ENCODE peak calls at places on chromosomes 4 and X, in five cellular contexts. N, O, X, V and R are unnamed samples.

GRCh38 chr4:182093431-182093831 is 149.8 kb upstream of the TENM3 start:
- DNase-seq in N (no peak), O (no peak), X (no peak), V (no peak), R (no peak)

GRCh38 chr4:87406462-87406861 is 15.5 kb upstream of the HSD17B11 start:
- DNase-seq in N (no peak), O (no peak), X (no peak), V (no peak), R (no peak)

GRCh38 chrX:153774576-153775292 is 6.1 kb upstream of the SRPK3 start:
- DNase-seq in N (no peak), O (no peak), X (no peak), V (no peak), R (no peak)

GRCh38 chr4:78197947-78198346 is 140.8 kb downstream of the FRAS1 start:
- DNase-seq in N (no peak), O (no peak), X (no peak), V (no peak), R (no peak)

GRCh38 chrX:45781901-45782553 is 581.4 kb upstream of the DIPK2B start:
- DNase-seq in N (peak; percentile 22), O (peak; percentile 18), X (no peak), V (no peak), R (no peak)

GRCh38 chr4:140012688-140013087 is 141.3 kb downstream of the MAML3 start:
- DNase-seq in N (peak; percentile 53), O (peak; percentile 82), X (peak; percentile 84), V (no peak), R (peak; percentile 80)

GRCh38 chr4:120691536-120691935 is 231.0 kb downstream of the PRDM5 start:
- DNase-seq in N (no peak), O (no peak), X (no peak), V (no peak), R (no peak)

GRCh38 chr4:186553717-186554116 is 1.6 kb downstream of the MTNR1A start:
- DNase-seq in N (no peak), O (peak; percentile 63), X (no peak), V (no peak), R (no peak)

GRCh38 chr4:159762672-159763071 is 659.8 kb downstream of the RAPGEF2 start:
- DNase-seq in N (no peak), O (no peak), X (no peak), V (no peak), R (no peak)

GRCh38 chrX:49930046-49930445 is 7.7 kb downstream of the CLCN5 start:
- DNase-seq in N (no peak), O (no peak), X (no peak), V (no peak), R (no peak)

GRCh38 chrX:124507276-124507675 is 160.9 kb downstream of the SH2D1A start:
- DNase-seq in N (no peak), O (no peak), X (no peak), V (no peak), R (no peak)

GRCh38 chr4:149785686-149786431 is 29.8 kb downstream of the IQCM start:
- DNase-seq in N (no peak), O (peak; percentile 39), X (no peak), V (no peak), R (no peak)

GRCh38 chr4:154314248-154314647 is 177.4 kb downstream of the DCHS2 start:
- DNase-seq in N (no peak), O (peak; percentile 43), X (peak; percentile 31), V (no peak), R (no peak)

GRCh38 chr4:84325625-84326024 is 173.5 kb downstream of the NKX6-1 start:
- DNase-seq in N (no peak), O (peak; percentile 44), X (no peak), V (no peak), R (no peak)

GRCh38 chr4:133316874-133317273 is 167.8 kb downstream of the PCDH10 start:
- DNase-seq in N (no peak), O (no peak), X (no peak), V (no peak), R (no peak)

GRCh38 chr4:8439914-8440490 is 521 bp downstream of the ACOX3 start:
- DNase-seq in N (peak; percentile 29), O (peak; percentile 14), X (no peak), V (no peak), R (no peak)

GRCh38 chr4:11343536-11343935 is 85.2 kb downstream of the HS3ST1 start:
- DNase-seq in N (no peak), O (peak; percentile 13), X (no peak), V (no peak), R (no peak)

GRCh38 chrX:884091-884490 is 253.5 kb downstream of the SHOX start:
- DNase-seq in N (no peak), O (no peak), X (no peak), V (no peak), R (no peak)

GRCh38 chr4:92521941-92522340 is 218.2 kb downstream of the GRID2 start:
- DNase-seq in N (no peak), O (no peak), X (no peak), V (no peak), R (no peak)
- H3K4me1 ChIP-seq in N (no peaks in the 10 kb centered on the region), O (peaks cover 70% of the 10 kb centered on the region), X (no peaks in the 10 kb centered on the region), V (no peaks in the 10 kb centered on the region), R (no peaks in the 10 kb centered on the region)

GRCh38 chr4:101019313-101019712 is 328.0 kb downstream of the PPP3CA start:
- DNase-seq in N (no peak), O (no peak), X (no peak), V (no peak), R (no peak)
- H3K4me1 ChIP-seq in N (no peaks in the 10 kb centered on the region), O (peaks cover 29% of the 10 kb centered on the region), X (no peaks in the 10 kb centered on the region), V (peaks cover 1% of the 10 kb centered on the region), R (peaks cover 12% of the 10 kb centered on the region)

GRCh38 chrX:105635794-105636193 is 186.5 kb upstream of the NRK start:
- DNase-seq in N (no peak), O (peak; percentile 13), X (no peak), V (no peak), R (no peak)
- H3K4me1 ChIP-seq in N (no peaks in the 10 kb centered on the region), O (peaks cover 19% of the 10 kb centered on the region), X (no peaks in the 10 kb centered on the region), V (no peaks in the 10 kb centered on the region), R (no peaks in the 10 kb centered on the region)

GRCh38 chrX:147913570-147913969 is 1.9 kb downstream of the FMR1 start:
- DNase-seq in N (no peak), O (no peak), X (no peak), V (no peak), R (no peak)
- H3K4me1 ChIP-seq in N (peaks cover 24% of the 10 kb centered on the region), O (peaks cover 38% of the 10 kb centered on the region), X (no peaks in the 10 kb centered on the region), V (no peaks in the 10 kb centered on the region), R (peaks cover 46% of the 10 kb centered on the region)

DNA sequence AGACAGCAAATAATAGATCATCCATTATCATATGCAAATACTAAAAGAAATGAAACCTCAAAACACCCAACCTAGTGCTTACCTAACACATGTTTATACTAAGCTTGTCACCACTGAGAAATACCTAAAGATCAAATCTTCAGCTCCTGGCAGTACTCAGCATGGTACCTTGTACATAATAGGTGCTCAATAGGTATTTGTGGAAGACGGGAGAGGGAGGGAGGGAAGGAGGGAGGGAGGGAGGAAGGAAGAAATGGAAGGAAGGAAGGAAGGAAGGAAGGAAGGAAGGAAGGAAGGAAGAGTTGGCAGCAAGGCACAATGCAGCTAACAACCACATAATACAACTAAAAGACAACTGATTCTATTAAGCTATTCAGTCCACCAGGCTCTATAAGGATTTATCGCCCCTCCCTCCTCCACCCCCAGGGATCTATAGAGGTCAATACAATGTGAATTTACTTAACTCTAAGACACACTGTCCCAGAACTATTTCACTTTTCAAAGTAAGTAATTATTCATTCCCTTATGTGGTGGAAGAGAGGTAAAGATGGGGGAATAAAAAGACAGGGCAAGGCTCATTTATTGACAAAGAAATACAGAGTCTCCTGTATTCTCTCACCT is 328.9 kb downstream of the PAPSS1 start:
- DNase-seq in N (no peak), O (no peak), X (no peak), V (no peak), R (no peak)
- H3K4me1 ChIP-seq in N (no peaks in the 10 kb centered on the region), O (no peaks in the 10 kb centered on the region), X (no peaks in the 10 kb centered on the region), V (peaks cover 2% of the 10 kb centered on the region), R (peaks cover 10% of the 10 kb centered on the region)

DNA sequence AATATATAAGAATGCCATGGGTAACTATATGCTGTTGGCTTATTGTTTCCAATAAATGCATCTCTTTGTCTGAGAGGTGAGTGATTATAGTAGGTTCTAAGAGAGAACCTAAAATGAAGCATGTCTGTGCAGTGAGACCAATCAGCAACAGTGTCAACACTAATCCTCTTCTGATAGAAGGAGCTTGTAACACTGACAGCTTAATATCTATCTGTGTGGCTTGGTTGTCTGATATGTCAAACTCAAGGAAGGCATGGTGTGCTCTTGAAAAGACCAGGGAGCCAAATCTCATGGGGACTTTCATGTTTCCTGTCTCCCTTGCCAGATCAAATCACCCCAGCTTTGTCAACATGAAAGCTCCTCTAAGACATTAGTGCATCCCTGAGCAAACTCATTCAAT is 95.5 kb downstream of the ANOS1 start:
- DNase-seq in N (no peak), O (no peak), X (no peak), V (no peak), R (no peak)
- H3K4me1 ChIP-seq in N (no peaks in the 10 kb centered on the region), O (peaks cover 56% of the 10 kb centered on the region), X (no peaks in the 10 kb centered on the region), V (no peaks in the 10 kb centered on the region), R (no peaks in the 10 kb centered on the region)

GRCh38 chr4:6839579-6839978 is 57.1 kb downstream of the KIAA0232 start:
- DNase-seq in N (no peak), O (no peak), X (no peak), V (no peak), R (no peak)
- H3K4me1 ChIP-seq in N (peaks cover 17% of the 10 kb centered on the region), O (peaks cover 6% of the 10 kb centered on the region), X (peaks cover 15% of the 10 kb centered on the region), V (peaks cover 2% of the 10 kb centered on the region), R (peaks cover 34% of the 10 kb centered on the region)

GRCh38 chr4:42927946-42928345 is 35.4 kb downstream of the GRXCR1 start:
- DNase-seq in N (no peak), O (no peak), X (no peak), V (no peak), R (no peak)

GRCh38 chr4:42925921-42926320 is 33.4 kb downstream of the GRXCR1 start:
- DNase-seq in N (no peak), O (no peak), X (no peak), V (no peak), R (no peak)

DNA sequence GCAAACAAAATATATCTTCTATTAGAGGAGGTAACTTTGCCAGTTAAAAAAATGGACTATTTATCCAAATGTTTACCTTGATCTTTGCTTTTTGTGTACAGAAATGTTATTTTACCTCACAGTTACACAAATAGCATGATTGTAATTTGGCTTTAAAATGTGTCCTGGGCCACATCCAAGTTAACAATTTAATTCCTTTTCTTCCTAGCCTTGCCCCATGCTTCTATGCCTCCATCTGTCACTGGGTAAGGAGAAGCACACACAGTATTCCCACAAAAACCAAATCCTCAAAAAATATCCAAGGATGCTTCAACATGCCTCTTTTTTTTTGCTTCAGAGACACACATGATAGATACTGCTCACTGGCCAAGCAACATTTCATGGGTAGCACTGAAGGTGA is 30.9 kb downstream of the GRXCR1 start:
- DNase-seq in N (no peak), O (no peak), X (no peak), V (no peak), R (no peak)
- H3K4me1 ChIP-seq in N (no peaks in the 10 kb centered on the region), O (no peaks in the 10 kb centered on the region), X (no peaks in the 10 kb centered on the region), V (no peaks in the 10 kb centered on the region), R (no peaks in the 10 kb centered on the region)

DNA sequence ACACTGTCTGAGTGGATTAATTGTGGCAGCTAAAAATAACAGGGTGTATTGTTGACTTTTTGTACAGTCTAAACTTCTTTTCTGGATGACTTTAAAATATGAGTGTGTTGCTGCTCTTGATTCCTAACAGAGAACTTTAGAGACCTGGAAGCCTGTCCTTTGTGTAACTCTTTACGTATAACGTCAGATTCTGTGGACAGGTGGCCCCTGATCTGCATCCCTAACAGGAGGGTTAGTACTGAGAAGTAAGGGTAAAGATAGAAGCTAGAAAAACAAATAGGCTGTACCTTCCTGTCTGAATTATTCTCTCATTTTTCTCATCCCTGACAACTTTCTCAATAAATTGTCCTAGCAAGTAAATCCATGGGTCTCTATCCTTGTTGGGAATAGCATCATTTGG is 105.7 kb upstream of the LIMCH1 start:
- DNase-seq in N (no peak), O (peak; percentile 41), X (no peak), V (no peak), R (no peak)
- H3K4me1 ChIP-seq in N (peaks cover 48% of the 10 kb centered on the region), O (peaks cover 36% of the 10 kb centered on the region), X (peaks cover 18% of the 10 kb centered on the region), V (peaks cover 15% of the 10 kb centered on the region), R (peaks cover 26% of the 10 kb centered on the region)